ENCODE peak calls at places on chromosome 20, in eight cellular contexts. R, E, S, Y, W, Z, M and H are unnamed samples.
A peak's percentile ranks its signal among the peaks of the same experiment; 100 is the strongest.

GRCh38 chr20:33392016-33392415 is 9.3 kb downstream of the CDK5RAP1 start:
- DNase-seq in Y (no peak), Z (no peak), S (no peak), M (no peak), R (peak; percentile 89), W (peak; percentile 73), E (no peak), H (peak; percentile 96)

GRCh38 chr20:16530201-16530681 is 43.0 kb downstream of the KIF16B start:
- DNase-seq in Y (peak; percentile 50), Z (peak; percentile 83), E (peak; percentile 88), R (peak; percentile 35), M (no peak), S (peak; percentile 38), W (peak; percentile 38), H (no peak)

GRCh38 chr20:35576816-35577215 is 34.9 kb downstream of the ERGIC3 start:
- DNase-seq in Y (no peak), W (no peak), S (no peak), Z (no peak), E (no peak), M (no peak), R (no peak), H (no peak)

GRCh38 chr20:17631576-17632319 is 50.3 kb downstream of the RRBP1 start:
- DNase-seq in R (no peak), S (no peak), Z (no peak), Y (no peak), E (no peak), W (no peak), M (no peak), H (no peak)

GRCh38 chr20:61436268-61436667 is 184.2 kb downstream of the CDH4 start:
- DNase-seq in E (no peak), Y (peak; percentile 39), S (peak; percentile 90), Z (no peak), W (peak; percentile 83), R (peak; percentile 83), M (no peak), H (no peak)

GRCh38 chr20:22052025-22052527 is 346.6 kb downstream of the PAX1 start:
- DNase-seq in R (peak; percentile 17), Z (no peak), M (no peak), S (no peak), E (no peak), Y (no peak), W (no peak), H (no peak)

GRCh38 chr20:62689861-62690644 is 18.6 kb upstream of the NTSR1 start:
- DNase-seq in R (no peak), Y (no peak), M (no peak), S (no peak), W (no peak), E (no peak), Z (no peak), H (no peak)

GRCh38 chr20:25543068-25543467 is 42.3 kb downstream of the NINL start:
- DNase-seq in Z (no peak), S (peak; percentile 37), Y (peak; percentile 61), R (peak; percentile 58), E (no peak), W (peak; percentile 55), M (no peak), H (peak; percentile 57)

GRCh38 chr20:63123326-63123725 is 92.6 kb downstream of the YTHDF1 start:
- DNase-seq in R (no peak), W (no peak), M (no peak), S (no peak), Z (no peak), E (no peak), Y (no peak), H (no peak)

GRCh38 chr20:24634855-24635254 is 165.4 kb downstream of the SYNDIG1 start:
- DNase-seq in W (peak; percentile 88), Y (peak; percentile 83), S (peak; percentile 81), Z (peak; percentile 29), E (no peak), M (no peak), R (peak; percentile 95), H (peak; percentile 87)

GRCh38 chr20:29497261-29497671 is 1760.2 kb upstream of the DEFB115 start:
- DNase-seq in W (no peak), Y (peak; percentile 70), M (peak; percentile 91), E (peak; percentile 40), R (peak; percentile 5), S (no peak), Z (no peak), H (no peak)

GRCh38 chr20:58910473-58910872 is 58.0 kb downstream of the GNAS start:
- DNase-seq in S (no peak), Y (no peak), R (no peak), M (no peak), W (no peak), E (no peak), Z (no peak), H (no peak)

GRCh38 chr20:58909585-58909984 is 57.1 kb downstream of the GNAS start:
- DNase-seq in Y (no peak), W (no peak), M (no peak), Z (no peak), E (no peak), R (no peak), S (no peak), H (no peak)

GRCh38 chr20:58907481-58908137 is 55.1 kb downstream of the GNAS start:
- DNase-seq in S (peak; percentile 83), W (peak; percentile 98), Y (peak; percentile 100), Z (no peak), M (peak; percentile 64), R (peak; percentile 100), E (peak; percentile 72), H (peak; percentile 100)

GRCh38 chr20:58908216-58908615 is 55.7 kb downstream of the GNAS start:
- DNase-seq in R (no peak), Z (no peak), Y (no peak), S (no peak), W (no peak), M (no peak), E (no peak), H (no peak)

DNA sequence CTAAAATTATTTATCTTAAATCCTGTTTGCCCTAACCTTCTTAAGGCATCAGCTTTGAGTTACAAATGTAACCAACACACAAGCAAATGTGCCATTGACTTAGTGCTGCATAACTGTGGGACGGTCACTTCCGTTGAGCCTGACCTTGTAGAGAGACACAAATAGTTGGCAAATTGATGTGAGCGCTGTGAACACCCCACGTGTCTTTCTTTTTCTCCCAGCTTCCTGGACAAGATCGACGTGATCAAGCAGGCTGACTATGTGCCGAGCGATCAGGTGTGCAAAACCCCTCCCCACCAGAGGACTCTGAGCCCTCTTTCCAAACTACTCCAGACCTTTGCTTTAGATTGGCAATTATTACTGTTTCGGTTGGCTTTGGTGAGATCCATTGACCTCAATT is 56.4 kb downstream of the GNAS start:
- DNase-seq in R (no peak), Z (no peak), M (no peak), W (no peak), S (no peak), E (no peak), Y (no peak), H (no peak)
- H3K9ac ChIP-seq in R (no peak overlapping the region), Z (no peak overlapping the region), M (no peak overlapping the region), W (no peak overlapping the region), S (no peak overlapping the region), E (no peak overlapping the region), Y (no peak overlapping the region), H (peak overlapping the region; percentile 80)

GRCh38 chr20:10733122-10733521 is 59.3 kb upstream of the JAG1 start:
- DNase-seq in Y (peak; percentile 54), M (no peak), R (no peak), Z (no peak), S (peak; percentile 94), E (no peak), W (no peak), H (no peak)
- H3K4me3 ChIP-seq in Y (no peak overlapping the region), M (no peak overlapping the region), R (no peak overlapping the region), Z (no peak overlapping the region), S (no peak overlapping the region), E (no peak overlapping the region), W (no peak overlapping the region), H (no peak overlapping the region)

GRCh38 chr20:57315964-57316480 is 13.6 kb upstream of the SPO11 start:
- DNase-seq in Z (no peak), R (no peak), E (no peak), M (no peak), S (no peak), W (no peak), Y (no peak), H (no peak)

GRCh38 chr20:57317316-57317788 is 12.3 kb upstream of the SPO11 start:
- DNase-seq in E (no peak), W (no peak), R (no peak), M (no peak), S (no peak), Z (no peak), Y (no peak), H (no peak)

GRCh38 chr20:57317789-57318371 is 11.7 kb upstream of the SPO11 start:
- DNase-seq in W (no peak), R (no peak), S (no peak), E (no peak), Z (no peak), M (no peak), Y (no peak), H (no peak)

GRCh38 chr20:57315083-57315963 is 14.3 kb upstream of the SPO11 start:
- DNase-seq in E (no peak), Y (no peak), S (no peak), R (no peak), W (no peak), M (no peak), Z (no peak), H (no peak)

DNA sequence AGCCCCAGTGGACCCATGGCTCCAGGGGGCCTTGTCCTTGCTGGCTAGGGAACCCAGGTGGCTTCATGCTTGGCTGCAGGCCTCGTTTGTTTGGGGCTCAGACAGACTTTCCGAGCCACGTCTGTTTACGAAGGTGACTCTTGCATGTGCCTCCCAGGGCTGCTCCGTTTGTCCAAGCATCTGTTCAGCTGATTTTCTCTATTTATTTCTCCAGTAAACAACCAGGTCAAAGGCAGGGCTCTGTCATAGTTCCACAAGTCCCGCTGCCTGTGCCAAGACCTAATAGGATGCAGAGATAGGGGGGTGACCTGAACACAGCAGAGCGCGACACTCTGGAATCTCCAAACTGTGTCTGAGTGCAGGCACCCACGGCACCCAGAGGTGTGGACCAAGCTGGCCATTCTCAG is 12.8 kb upstream of the SPO11 start:
- DNase-seq in M (no peak), Z (no peak), Y (no peak), S (no peak), E (no peak), R (no peak), W (no peak), H (no peak)
- H3K4me1 ChIP-seq in M (peaks cover 6% of the 10 kb centered on the region), Z (no peaks in the 10 kb centered on the region), Y (no peaks in the 10 kb centered on the region), S (peaks cover 3% of the 10 kb centered on the region), E (no peaks in the 10 kb centered on the region), R (no peaks in the 10 kb centered on the region), W (no peaks in the 10 kb centered on the region), H (peaks cover 8% of the 10 kb centered on the region)

DNA sequence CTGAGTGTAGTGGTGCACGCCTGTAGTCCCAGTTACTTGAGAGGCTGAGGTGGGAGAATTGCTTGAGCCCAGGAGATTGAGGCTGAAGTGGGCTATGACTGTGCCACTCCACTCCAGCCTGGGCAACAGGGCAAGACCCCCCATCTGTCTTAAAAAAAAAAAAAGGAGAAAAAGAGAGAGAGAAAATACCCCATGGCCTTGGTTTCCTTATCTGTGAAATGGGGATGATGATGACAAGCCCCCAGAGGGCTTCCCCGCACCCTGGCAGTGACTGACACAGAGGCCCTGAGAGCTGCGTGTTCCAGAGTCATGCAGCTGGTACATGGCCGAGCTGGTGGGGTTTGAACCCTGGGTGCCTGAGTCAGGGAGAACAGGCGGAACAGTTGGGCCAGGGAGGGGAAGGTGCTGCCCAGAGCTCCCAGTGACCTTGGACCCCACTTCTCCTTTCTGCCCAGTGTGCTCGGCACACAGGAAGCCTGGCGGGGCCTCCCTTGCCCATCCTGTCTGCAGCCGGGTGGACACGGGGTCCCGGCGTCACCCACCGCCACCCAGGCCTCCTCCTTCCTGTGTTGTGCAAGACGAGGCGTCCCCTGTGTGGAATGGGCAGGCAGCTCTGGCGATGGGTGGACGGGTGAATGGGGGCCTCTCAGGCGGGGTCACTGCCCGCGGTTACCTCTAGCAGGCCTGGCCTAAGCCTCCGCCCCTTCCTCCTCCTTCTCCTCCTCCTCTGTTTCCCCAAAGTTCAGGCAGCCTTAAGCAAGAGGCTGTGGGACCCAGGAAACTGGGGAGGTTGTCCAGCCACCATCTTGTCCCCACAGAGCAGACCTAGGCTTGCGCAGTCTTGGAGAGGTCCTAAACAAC is 84.2 kb downstream of the CEBPB start:
- DNase-seq in W (no peak), E (no peak), M (no peak), Y (no peak), S (no peak), R (no peak), Z (no peak), H (no peak)
- H3K9ac ChIP-seq in W (no peak overlapping the region), E (no peak overlapping the region), M (no peak overlapping the region), Y (no peak overlapping the region), S (no peak overlapping the region), R (no peak overlapping the region), Z (no peak overlapping the region), H (no peak overlapping the region)